ENCODE peak calls at places on chromosomes 3 and 15, in five cellular contexts. X, T, U, I and B are unnamed samples.

GRCh38 chr3:99911433-99911832 is 93.8 kb downstream of the CMSS1 start:
- DNase-seq in I (no peak), U (no peak), T (no peak), X (no peak), B (no peak)

GRCh38 chr3:72383896-72384295 is 464.3 kb downstream of the SHQ1 start:
- DNase-seq in T (no peak), I (no peak), U (no peak), X (no peak), B (no peak)

GRCh38 chr15:40536501-40536900 is 28.3 kb downstream of the CCDC32 start:
- DNase-seq in I (no peak), T (peak), X (no peak), U (no peak), B (no peak)

GRCh38 chr15:74821091-74821789 is 5.2 kb upstream of the CPLX3 start:
- DNase-seq in T (no peak), I (peak), X (no peak), U (no peak), B (peak)

GRCh38 chr3:116433552-116433951 is 11.7 kb downstream of the LSAMP start:
- DNase-seq in X (no peak), T (no peak), U (no peak), I (no peak), B (no peak)

GRCh38 chr15:74795961-74796625 is 14.2 kb downstream of the CSK start:
- DNase-seq in T (no peak), X (no peak), I (peak), U (no peak), B (no peak)

GRCh38 chr3:182909318-182910040 is 70.9 kb downstream of the DCUN1D1 start:
- DNase-seq in U (no peak), I (peak), T (no peak), X (no peak), B (peak)

GRCh38 chr3:141056716-141057115 is 5.6 kb downstream of the SPSB4 start:
- DNase-seq in X (no peak), U (no peak), I (no peak), T (no peak), B (no peak)

GRCh38 chr15:100807028-100807427 is 72.6 kb upstream of the ALDH1A3 start:
- DNase-seq in I (no peak), T (no peak), X (no peak), U (no peak), B (no peak)

GRCh38 chr3:136731274-136731884 is 20.8 kb downstream of the STAG1 start:
- DNase-seq in T (no peak), X (no peak), U (no peak), I (no peak), B (no peak)

GRCh38 chr3:160840590-160840989 is 84.6 kb downstream of the PPM1L start:
- DNase-seq in I (no peak), U (no peak), T (no peak), X (no peak), B (no peak)

GRCh38 chr3:128878011-128878457 is 1.4 kb upstream of the ACAD9 start:
- DNase-seq in X (no peak), T (no peak), I (peak), U (no peak), B (no peak)

GRCh38 chr15:22912256-22912655 is 67.9 kb downstream of the CYFIP1 start:
- DNase-seq in I (peak), X (no peak), T (no peak), U (no peak), B (no peak)

GRCh38 chr3:53254190-53254809 is 1.5 kb downstream of the TKT start:
- DNase-seq in I (no peak), U (no peak), T (no peak), X (no peak), B (peak)

GRCh38 chr15:37046876-37047614 is 53.3 kb downstream of the MEIS2 start:
- DNase-seq in X (peak), T (peak), U (no peak), I (peak), B (peak)

GRCh38 chr3:134198414-134198813 is 52.2 kb downstream of the RYK start:
- DNase-seq in U (no peak), T (no peak), I (no peak), X (no peak), B (no peak)

GRCh38 chr3:39447637-39448483 is 19.6 kb upstream of the MOBP start:
- DNase-seq in I (peak), T (peak), U (peak), X (peak), B (peak)

GRCh38 chr3:16476636-16477035 is 36.9 kb downstream of the RFTN1 start:
- DNase-seq in T (peak), U (no peak), I (no peak), X (no peak), B (peak)

GRCh38 chr15:66042624-66043023 is 173.3 kb downstream of the RAB11A start:
- DNase-seq in U (peak), I (no peak), X (no peak), T (no peak), B (no peak)

GRCh38 chr3:149886957-149887356 is 73.9 kb downstream of the RNF13 start:
- DNase-seq in U (no peak), I (no peak), X (no peak), T (no peak), B (no peak)

GRCh38 chr3:129128357-129129155 is 7.0 kb upstream of the RAB43 start:
- DNase-seq in I (no peak), U (no peak), T (no peak), X (no peak), B (no peak)

GRCh38 chr15:35305906-35306305 is 220.8 kb upstream of the NANOGP8 start:
- DNase-seq in X (no peak), T (peak), U (no peak), I (peak), B (peak)

GRCh38 chr3:77281721-77282120 is 241.8 kb downstream of the ROBO2 start:
- DNase-seq in I (no peak), X (peak), T (no peak), U (no peak), B (no peak)

GRCh38 chr15:81098884-81099601 is 35.0 kb upstream of the CFAP161 start:
- DNase-seq in T (peak), X (no peak), I (no peak), U (no peak), B (no peak)

GRCh38 chr15:68775671-68776476 is 44.8 kb downstream of the ANP32A start:
- DNase-seq in T (peak), X (no peak), U (no peak), I (no peak), B (no peak)

GRCh38 chr3:191356586-191357439 is 26.5 kb upstream of the UTS2B start:
- DNase-seq in U (no peak), T (peak), I (peak), X (no peak), B (peak)

GRCh38 chr15:63198315-63198714 is 8.9 kb downstream of the RAB8B start:
- DNase-seq in X (no peak), U (no peak), T (peak), I (no peak), B (peak)

GRCh38 chr15:100958326-100959065 is 39.3 kb downstream of the LRRK1 start:
- DNase-seq in X (no peak), I (peak), U (no peak), T (peak), B (peak)

GRCh38 chr3:59809750-59810444 is 760.1 kb upstream of the CFAP20DC start:
- DNase-seq in I (no peak), X (no peak), U (no peak), T (peak), B (peak)

GRCh38 chr3:154062513-154062912 is 58.7 kb upstream of the ARHGEF26 start:
- DNase-seq in X (no peak), I (no peak), T (no peak), U (no peak), B (no peak)

GRCh38 chr3:190265795-190266194 is 56.5 kb downstream of the CLDN1 start:
- DNase-seq in T (peak), I (peak), U (no peak), X (no peak), B (peak)

GRCh38 chr15:69119692-69120395 is 40.6 kb upstream of the GLCE start:
- DNase-seq in U (peak), I (peak), T (no peak), X (no peak), B (no peak)

GRCh38 chr3:61015840-61016239 is 235.4 kb downstream of the FHIT start:
- DNase-seq in T (no peak), I (no peak), X (no peak), U (no peak), B (no peak)

GRCh38 chr3:128707935-128708494 is 18.0 kb upstream of the RAB7A start:
- DNase-seq in T (no peak), U (no peak), X (no peak), I (no peak), B (no peak)

GRCh38 chr3:126781889-126782491 is 78.0 kb downstream of the CHCHD6 start:
- DNase-seq in U (no peak), X (no peak), T (peak), I (no peak), B (peak)

GRCh38 chr3:169323580-169324453 is 339.7 kb downstream of the MECOM start:
- DNase-seq in X (no peak), I (peak), T (peak), U (no peak), B (no peak)

GRCh38 chr3:156630081-156630772 is 44.2 kb upstream of the TIPARP start:
- DNase-seq in T (peak), U (no peak), I (no peak), X (peak), B (no peak)

GRCh38 chr15:89419370-89419984 is 76.9 kb downstream of the RHCG start:
- DNase-seq in T (peak), I (peak), X (peak), U (no peak), B (peak)

GRCh38 chr3:124229836-124230235 is 237.9 kb upstream of the ROPN1 start:
- DNase-seq in X (no peak), U (no peak), T (no peak), I (no peak), B (no peak)

DNA sequence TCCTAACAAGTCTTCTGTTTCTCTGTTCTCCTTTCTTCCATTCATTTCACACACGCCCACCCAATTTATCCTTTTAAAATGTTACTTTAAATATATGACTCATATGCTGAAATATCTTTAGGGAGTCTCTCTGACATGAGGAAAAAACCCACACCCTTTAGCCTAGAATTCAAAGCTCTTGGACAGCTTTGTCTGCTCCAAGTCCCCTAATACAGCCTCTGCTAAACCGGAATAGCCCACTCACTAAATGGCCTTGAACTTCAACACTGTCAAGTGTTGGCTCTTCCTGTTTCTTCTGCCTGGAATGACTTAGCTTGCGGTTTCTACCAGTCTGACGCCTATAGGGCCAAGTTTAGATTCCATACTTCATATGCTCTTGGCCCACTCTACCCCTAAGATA is 3.3 kb upstream of the CD96 start:
- DNase-seq in I (peak), X (no peak), U (no peak), T (peak), B (peak)
- H3K4ac ChIP-seq in I (no peak), X (no peak), U (no peak), T (peak), B (no peak)

GRCh38 chr3:105598047-105598796 is 231.5 kb downstream of the ALCAM start:
- DNase-seq in X (no peak), I (peak), T (peak), U (no peak), B (peak)
- H2AFZ ChIP-seq in X (no peak), I (no peak), T (peak), U (no peak), B (peak)

GRCh38 chr3:122682016-122682374 is 1.4 kb downstream of the PARP14 start:
- DNase-seq in X (no peak), U (no peak), I (peak), T (no peak), B (no peak)
- H3K4me3 ChIP-seq in X (no peak), U (peak), I (no peak), T (peak), B (no peak)

GRCh38 chr3:46694520-46694919 is 1.0 kb upstream of the ALS2CL start:
- DNase-seq in U (no peak), T (no peak), X (no peak), I (no peak), B (no peak)

GRCh38 chr3:46692566-46692983 is 904 bp downstream of the ALS2CL start:
- DNase-seq in U (no peak), X (no peak), T (no peak), I (peak), B (no peak)

GRCh38 chr3:46693038-46693896 is at the start of gene ALS2CL:
- DNase-seq in X (no peak), U (no peak), I (peak), T (no peak), B (peak)

GRCh38 chr3:46695177-46695961 is 1.9 kb upstream of the ALS2CL start:
- DNase-seq in X (no peak), I (peak), T (no peak), U (no peak), B (no peak)

GRCh38 chr3:46693897-46694235 is 387 bp upstream of the ALS2CL start:
- DNase-seq in T (no peak), I (peak), U (no peak), X (no peak), B (no peak)
- H3K4ac ChIP-seq in T (no peak), I (no peak), U (no peak), X (no peak), B (no peak)

GRCh38 chr15:61661791-61662190 is 398.5 kb downstream of the VPS13C start:
- DNase-seq in I (no peak), T (no peak), X (no peak), U (no peak), B (no peak)
- H2AFZ ChIP-seq in I (no peak), T (no peak), X (no peak), U (no peak), B (no peak)

GRCh38 chr15:57298843-57299550 is 77.3 kb upstream of the CGNL1 start:
- DNase-seq in U (no peak), T (peak), X (no peak), I (no peak), B (peak)

GRCh38 chr15:57297630-57298029 is 78.7 kb upstream of the CGNL1 start:
- DNase-seq in X (no peak), I (no peak), U (no peak), T (no peak), B (no peak)

GRCh38 chr15:57296473-57297162 is 79.7 kb upstream of the CGNL1 start:
- DNase-seq in X (no peak), T (no peak), I (no peak), U (no peak), B (no peak)

GRCh38 chr15:57297163-57297593 is 79.1 kb upstream of the CGNL1 start:
- DNase-seq in T (no peak), U (no peak), I (no peak), X (no peak), B (no peak)

DNA sequence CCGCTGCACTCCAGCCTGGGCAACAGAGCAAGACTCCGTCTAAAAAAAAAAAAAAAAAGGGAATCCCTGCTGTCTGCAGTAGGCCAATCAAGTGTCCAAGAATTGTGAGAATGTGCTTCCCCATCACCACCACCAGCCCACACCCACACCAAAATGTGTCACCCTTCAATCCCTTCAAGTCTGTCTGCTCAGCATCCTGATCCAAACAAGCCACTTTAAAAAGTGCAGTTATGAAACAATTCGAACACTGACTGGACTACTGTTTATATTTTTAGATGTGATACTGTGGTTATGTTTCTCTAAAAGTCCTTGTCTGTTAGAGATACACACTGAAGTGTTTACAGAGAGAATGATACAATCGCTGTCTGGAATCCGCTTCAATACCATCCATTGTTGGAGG is 78.1 kb upstream of the CGNL1 start:
- DNase-seq in T (peak), U (no peak), I (peak), X (no peak), B (peak)
- H3K4me3 ChIP-seq in T (no peak), U (no peak), I (no peak), X (no peak), B (no peak)

GRCh38 chr3:171385086-171385485 is 75.1 kb downstream of the TNIK start:
- DNase-seq in I (no peak), T (no peak), U (no peak), X (no peak), B (no peak)
- H3K4ac ChIP-seq in I (no peak), T (peak), U (no peak), X (no peak), B (no peak)

GRCh38 chr15:58556028-58556361 is 124.2 kb downstream of the LIPC start:
- DNase-seq in T (no peak), U (no peak), X (no peak), I (no peak), B (no peak)
- H2AFZ ChIP-seq in T (no peak), U (no peak), X (peak), I (no peak), B (peak)

GRCh38 chr3:120770891-120771290 is 28.3 kb downstream of the GTF2E1 start:
- DNase-seq in T (no peak), U (no peak), X (no peak), I (no peak), B (no peak)
- H3K4me3 ChIP-seq in T (no peak), U (no peak), X (no peak), I (no peak), B (no peak)

DNA sequence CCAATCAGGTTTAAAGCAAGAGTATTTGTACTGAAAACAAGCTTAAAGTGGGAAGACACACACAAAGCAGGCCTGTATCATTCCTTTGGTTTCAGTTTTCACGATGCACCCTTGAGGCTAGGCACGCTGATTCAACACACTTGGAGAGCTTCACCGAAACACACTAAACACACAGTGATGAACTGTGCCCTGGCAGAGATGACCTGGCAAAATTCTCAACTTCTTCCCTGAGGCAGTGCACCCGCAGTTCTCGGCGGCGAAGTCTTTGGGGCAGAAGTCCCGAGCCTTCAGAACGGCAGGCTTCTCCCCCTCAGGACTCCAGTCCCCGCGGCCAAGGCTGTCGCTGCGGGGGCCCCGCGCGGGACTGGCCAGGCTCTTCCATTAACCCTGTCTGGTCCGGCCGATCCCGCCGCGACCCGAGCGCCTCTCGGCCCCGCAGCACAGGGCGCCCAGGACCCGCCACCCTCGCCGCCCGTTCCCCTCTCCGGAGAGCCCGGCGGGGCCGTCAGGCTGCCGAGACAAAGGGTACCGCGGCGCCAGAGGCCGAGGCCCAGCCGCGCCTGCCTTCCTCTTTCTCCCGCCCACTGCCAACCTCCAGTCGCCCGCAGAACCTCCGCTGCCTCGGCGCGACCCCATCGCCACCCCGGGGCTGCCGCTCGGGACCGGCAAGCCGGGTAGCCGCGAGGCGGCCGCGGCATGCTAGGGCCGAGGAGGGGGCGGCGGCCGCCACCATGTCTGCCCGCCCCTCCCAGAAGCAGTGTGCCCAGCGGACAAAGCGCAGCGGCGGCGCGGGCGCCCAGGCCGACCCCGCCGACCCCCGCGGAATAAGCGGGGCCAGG is 780 bp downstream of the GABPB1 start:
- DNase-seq in T (peak), X (peak), I (peak), U (no peak), B (peak)
- H3K4ac ChIP-seq in T (peak), X (peak), I (peak), U (peak), B (peak)